ENCODE peak calls at places on chromosomes 6 and 20, in six cellular contexts. P, Y, C, K, N and I are unnamed samples.

GRCh38 chr6:139525415-139525814 is 151.0 kb upstream of the CITED2 start:
- DNase-seq in Y (no peak), K (no peak), C (no peak), N (no peak), P (no peak), I (no peak)

GRCh38 chr20:53163486-53163885 is 191.3 kb downstream of the TSHZ2 start:
- DNase-seq in N (no peak), Y (no peak), C (no peak), K (no peak), P (no peak), I (no peak)

GRCh38 chr6:105890521-105891244 is 195.5 kb upstream of the PRDM1 start:
- DNase-seq in K (no peak), N (no peak), Y (no peak), P (no peak), C (no peak), I (no peak)

GRCh38 chr6:10658910-10659696 is 35.3 kb downstream of the C6orf52 start:
- DNase-seq in K (no peak), C (no peak), N (no peak), P (no peak), Y (no peak), I (no peak)

GRCh38 chr6:7134999-7135735 is 27.4 kb downstream of the RREB1 start:
- DNase-seq in Y (no peak), C (no peak), N (no peak), K (no peak), P (no peak), I (no peak)

GRCh38 chr20:35232575-35232974 is 6.1 kb downstream of the MMP24 start:
- DNase-seq in P (no peak), Y (no peak), N (no peak), K (no peak), C (no peak), I (no peak)

GRCh38 chr6:134310206-134310605 is 7.7 kb downstream of the SGK1 start:
- DNase-seq in Y (no peak), N (no peak), P (no peak), K (no peak), C (no peak), I (no peak)

GRCh38 chr6:148389086-148389485 is 46.4 kb downstream of the SASH1 start:
- DNase-seq in C (no peak), P (no peak), Y (no peak), N (no peak), K (no peak), I (no peak)

GRCh38 chr20:32510120-32510600 is 75.0 kb downstream of the NOL4L start:
- DNase-seq in C (no peak), Y (no peak), P (no peak), N (no peak), K (no peak), I (no peak)

GRCh38 chr20:46298374-46298773 is 9.9 kb downstream of the CDH22 start:
- DNase-seq in P (no peak), K (no peak), N (no peak), C (no peak), Y (no peak), I (no peak)

GRCh38 chr6:110449545-110449903 is 26.9 kb downstream of the SLC22A16 start:
- DNase-seq in K (no peak), P (no peak), C (no peak), Y (no peak), N (no peak), I (no peak)

GRCh38 chr20:36210561-36210960 is 25.7 kb upstream of the AAR2 start:
- DNase-seq in P (no peak), K (no peak), N (no peak), C (no peak), Y (no peak), I (no peak)

GRCh38 chr6:153162172-153162571 is 31.1 kb upstream of the RGS17 start:
- DNase-seq in P (no peak), Y (no peak), K (no peak), N (no peak), C (no peak), I (no peak)

GRCh38 chr20:23407770-23408467 is 13.4 kb downstream of the NAPB start:
- DNase-seq in P (no peak), N (no peak), C (no peak), K (no peak), Y (no peak), I (no peak)

GRCh38 chr20:13744403-13744802 is 40.3 kb downstream of the ESF1 start:
- DNase-seq in K (no peak), N (no peak), P (no peak), Y (no peak), C (no peak), I (no peak)

GRCh38 chr20:5170341-5170740 is 43.5 kb downstream of the CDS2 start:
- DNase-seq in N (no peak), P (no peak), C (no peak), Y (no peak), K (no peak), I (no peak)

GRCh38 chr6:149044394-149044965 is 273.0 kb upstream of the TAB2 start:
- DNase-seq in C (no peak), K (no peak), N (no peak), Y (no peak), P (no peak), I (no peak)

GRCh38 chr6:40898073-40898472 is 140.9 kb downstream of the UNC5CL start:
- DNase-seq in Y (no peak), C (no peak), K (no peak), P (no peak), N (no peak), I (no peak)

GRCh38 chr6:40894962-40895799 is 143.8 kb downstream of the UNC5CL start:
- DNase-seq in K (no peak), C (peak; percentile 65), N (peak; percentile 53), Y (peak; percentile 53), P (peak; percentile 36), I (peak; percentile 40)

GRCh38 chr6:40899684-40900155 is 139.3 kb downstream of the UNC5CL start:
- DNase-seq in Y (no peak), P (no peak), N (no peak), C (no peak), K (no peak), I (no peak)

GRCh38 chr6:40896696-40897095 is 142.3 kb downstream of the UNC5CL start:
- DNase-seq in N (no peak), P (no peak), Y (no peak), C (no peak), K (no peak), I (no peak)

DNA sequence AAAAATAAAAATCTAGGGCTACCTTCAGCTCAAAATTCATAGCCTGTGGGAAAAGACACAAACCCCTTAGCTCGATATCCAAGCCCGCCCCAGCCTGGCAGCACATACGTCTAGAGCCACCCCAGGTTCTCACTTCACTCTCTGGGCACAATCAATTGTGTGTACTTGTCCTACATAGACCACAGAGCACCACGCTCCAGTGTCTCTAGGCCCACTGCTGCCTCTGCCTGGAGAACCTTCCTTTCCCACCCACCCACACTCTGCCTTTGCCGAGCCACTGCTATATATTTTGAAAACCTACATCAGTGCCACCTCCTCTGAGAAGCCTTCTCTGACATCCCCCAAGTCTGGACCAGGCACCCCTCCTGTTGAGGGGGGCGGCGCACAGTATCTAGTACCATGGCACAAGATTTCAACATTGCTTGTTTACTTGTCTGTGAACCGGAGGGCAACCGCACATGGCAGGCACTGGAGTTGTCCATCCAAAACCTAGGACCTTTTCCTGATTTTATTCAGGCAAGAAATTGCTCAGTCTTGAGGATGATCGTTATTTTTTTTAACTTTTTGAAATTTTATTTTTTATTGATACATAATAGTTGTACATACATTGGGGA is 141.5 kb downstream of the UNC5CL start:
- DNase-seq in C (no peak), K (no peak), P (no peak), N (no peak), Y (no peak), I (no peak)
- H3K27ac ChIP-seq in C (no peak overlapping the region), K (no peak overlapping the region), P (no peak overlapping the region), N (no peak overlapping the region), Y (no peak overlapping the region), I (peak overlapping the region; percentile 95)

GRCh38 chr20:56247954-56248782 is at the start of gene MC3R:
- DNase-seq in K (peak; percentile 29), C (peak; percentile 52), Y (no peak), P (peak; percentile 52), N (peak; percentile 38), I (no peak)
- H3K9me3 ChIP-seq in K (no peaks in the 10 kb centered on the region), C (no peaks in the 10 kb centered on the region), Y (no peaks in the 10 kb centered on the region), P (no peaks in the 10 kb centered on the region), N (no peaks in the 10 kb centered on the region), I (no peaks in the 10 kb centered on the region)

DNA sequence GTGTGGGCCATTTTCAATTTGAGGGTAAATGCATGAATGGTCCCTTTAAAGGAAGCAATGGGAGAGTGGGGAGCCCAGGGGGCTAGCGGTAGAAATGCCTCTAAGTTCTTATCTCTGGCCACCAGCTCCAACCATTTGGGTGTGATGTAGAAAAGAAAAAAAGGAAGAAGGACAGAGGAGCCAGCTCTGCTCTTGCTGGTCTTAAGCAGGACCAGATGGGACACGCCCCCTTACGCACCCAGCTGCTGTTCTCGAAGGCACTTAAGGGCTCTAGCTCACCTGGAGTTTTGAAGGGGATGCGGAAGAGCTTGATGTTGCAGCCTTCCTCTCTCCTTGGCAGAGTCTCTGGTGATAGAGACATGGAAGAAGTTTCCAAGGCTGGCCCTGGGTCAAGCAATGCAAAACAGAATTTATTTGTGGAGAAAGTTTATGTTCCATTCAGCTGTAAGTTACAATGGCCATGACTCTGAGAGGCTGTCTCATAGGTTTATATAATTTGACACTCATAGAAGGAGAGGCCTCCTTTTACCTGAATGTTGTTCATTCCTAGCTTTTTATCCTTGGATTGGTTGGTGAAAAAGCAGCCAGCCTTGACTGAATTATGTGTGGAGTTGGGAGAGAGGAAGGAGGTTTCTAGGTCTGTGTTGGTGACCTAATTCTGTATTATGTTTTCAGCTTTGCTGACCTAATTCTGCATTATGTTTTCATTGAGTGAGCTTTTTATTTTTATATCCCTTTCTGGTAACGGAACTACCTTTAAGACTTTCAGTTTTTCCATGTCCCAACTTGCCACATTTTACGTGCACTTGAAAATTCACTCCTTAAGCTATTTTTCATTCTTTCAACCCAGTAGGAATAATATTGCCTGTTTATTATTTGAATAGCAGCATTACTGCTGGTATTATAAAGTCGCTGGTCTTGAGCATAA is 59.3 kb upstream of the RNF144B start:
- DNase-seq in C (peak; percentile 76), K (no peak), N (no peak), P (no peak), Y (peak; percentile 61), I (no peak)
- H3K27ac ChIP-seq in C (peak overlapping the region; percentile 67), K (no peak overlapping the region), N (no peak overlapping the region), P (no peak overlapping the region), Y (no peak overlapping the region), I (no peak overlapping the region)

GRCh38 chr6:126258150-126258549 is 81.8 kb upstream of the CENPW start:
- DNase-seq in P (no peak), Y (no peak), K (no peak), N (no peak), C (no peak), I (no peak)
- H3K9me3 ChIP-seq in P (no peaks in the 10 kb centered on the region), Y (peaks cover 4% of the 10 kb centered on the region), K (no peaks in the 10 kb centered on the region), N (no peaks in the 10 kb centered on the region), C (peaks cover 16% of the 10 kb centered on the region), I (peaks cover 61% of the 10 kb centered on the region)

DNA sequence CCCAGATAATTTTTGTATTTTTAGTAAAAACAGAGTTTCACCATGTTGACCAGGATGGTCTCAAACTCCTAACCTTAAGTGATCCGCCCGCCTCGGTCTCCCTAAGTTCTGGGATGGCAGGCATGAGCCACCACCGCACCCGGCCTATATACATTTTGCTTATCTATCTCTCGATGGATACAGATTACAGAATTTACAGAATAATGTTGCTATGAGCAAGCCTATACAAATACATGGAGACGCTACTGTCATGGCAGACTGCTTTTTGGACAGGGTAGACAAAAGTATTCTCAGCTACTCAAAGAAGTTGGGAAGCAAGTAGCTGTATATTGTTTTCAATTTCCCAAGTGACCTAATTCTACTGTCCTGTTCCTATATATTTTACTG is 1.6 kb downstream of the HSPA1L start:
- DNase-seq in P (no peak), N (no peak), C (peak; percentile 43), K (no peak), Y (no peak), I (no peak)
- H3K27ac ChIP-seq in P (peak overlapping the region; percentile 98), N (peak overlapping the region; percentile 99), C (peak overlapping the region; percentile 97), K (peak overlapping the region; percentile 55), Y (no peak overlapping the region), I (peak overlapping the region; percentile 100)